ENCODE peak calls at places on chromosome 21, in nine cellular contexts. R is astrocyte of the spinal cord, F is A549, O is Caco-2, C is fibroblast of pulmonary artery, Y is Peyer's patch, X is HCT116, N is HL-60, Z is MM.1S. E is an unnamed sample.

GRCh38 chr21:18716578-18717138 is 313.1 kb upstream of the TMPRSS15 start:
- DNase-seq in R (peak; percentile 7), F (no peak), O (no peak), C (no peak), Y (no peak), X (no peak), N (no peak), Z (peak; percentile 24), E (no peak)

GRCh38 chr21:14737922-14738321 is 191.8 kb upstream of the SAMSN1 start:
- DNase-seq in R (peak; percentile 59), F (peak; percentile 63), O (peak; percentile 58), C (peak; percentile 68), Y (no peak), X (peak; percentile 37), N (peak; percentile 35), Z (peak; percentile 74), E (peak; percentile 49)

GRCh38 chr21:25456672-25457071 is 150.6 kb downstream of the MRPL39 start:
- DNase-seq in R (peak; percentile 84), F (no peak), O (no peak), C (peak; percentile 5), Y (no peak), X (no peak), N (no peak), Z (no peak), E (no peak)

GRCh38 chr21:33976082-33976979 is 60.7 kb upstream of the ATP5PO start:
- DNase-seq in R (peak; percentile 93), F (peak; percentile 67), O (no peak), C (peak; percentile 87), Y (no peak), X (no peak), N (peak; percentile 89), Z (no peak), E (peak; percentile 25)

GRCh38 chr21:17461014-17461413 is 51.8 kb upstream of the CXADR start:
- DNase-seq in R (peak; percentile 81), F (peak; percentile 26), O (no peak), C (peak; percentile 90), Y (no peak), X (no peak), N (no peak), Z (no peak), E (no peak)

GRCh38 chr21:43364851-43365424 is 62.0 kb downstream of the SIK1 start:
- DNase-seq in R (no peak), F (no peak), O (no peak), C (no peak), Y (no peak), X (no peak), N (no peak), Z (no peak), E (no peak)

GRCh38 chr21:18334066-18334465 is 69.5 kb downstream of the TMPRSS15 start:
- DNase-seq in R (no peak), F (no peak), O (no peak), C (no peak), Y (no peak), X (no peak), N (no peak), Z (no peak), E (no peak)

GRCh38 chr21:35053356-35054096 is 4.4 kb upstream of the RUNX1 start:
- DNase-seq in R (no peak), F (no peak), O (no peak), C (peak; percentile 8), Y (no peak), X (no peak), N (no peak), Z (no peak), E (no peak)

GRCh38 chr21:34827445-34828235 is 158.8 kb downstream of the CLIC6 start:
- DNase-seq in R (no peak), F (no peak), O (no peak), C (no peak), Y (no peak), X (no peak), N (no peak), Z (no peak), E (no peak)

GRCh38 chr21:41875086-41875485 is 4.1 kb downstream of the PRDM15 start:
- DNase-seq in R (no peak), F (no peak), O (no peak), C (no peak), Y (no peak), X (no peak), N (no peak), Z (no peak), E (no peak)

GRCh38 chr21:27277122-27277521 is 310.2 kb upstream of the ADAMTS5 start:
- DNase-seq in R (no peak), F (no peak), O (no peak), C (peak; percentile 26), Y (no peak), X (no peak), N (no peak), Z (no peak), E (no peak)

GRCh38 chr21:39924577-39925308 is 57.5 kb downstream of the PCP4 start:
- DNase-seq in R (no peak), F (no peak), O (no peak), C (no peak), Y (no peak), X (no peak), N (no peak), Z (peak; percentile 45), E (no peak)

GRCh38 chr21:42533306-42533962 is 19.8 kb downstream of the SLC37A1 start:
- DNase-seq in R (no peak), F (no peak), O (no peak), C (no peak), Y (no peak), X (no peak), N (no peak), Z (no peak), E (no peak)

DNA sequence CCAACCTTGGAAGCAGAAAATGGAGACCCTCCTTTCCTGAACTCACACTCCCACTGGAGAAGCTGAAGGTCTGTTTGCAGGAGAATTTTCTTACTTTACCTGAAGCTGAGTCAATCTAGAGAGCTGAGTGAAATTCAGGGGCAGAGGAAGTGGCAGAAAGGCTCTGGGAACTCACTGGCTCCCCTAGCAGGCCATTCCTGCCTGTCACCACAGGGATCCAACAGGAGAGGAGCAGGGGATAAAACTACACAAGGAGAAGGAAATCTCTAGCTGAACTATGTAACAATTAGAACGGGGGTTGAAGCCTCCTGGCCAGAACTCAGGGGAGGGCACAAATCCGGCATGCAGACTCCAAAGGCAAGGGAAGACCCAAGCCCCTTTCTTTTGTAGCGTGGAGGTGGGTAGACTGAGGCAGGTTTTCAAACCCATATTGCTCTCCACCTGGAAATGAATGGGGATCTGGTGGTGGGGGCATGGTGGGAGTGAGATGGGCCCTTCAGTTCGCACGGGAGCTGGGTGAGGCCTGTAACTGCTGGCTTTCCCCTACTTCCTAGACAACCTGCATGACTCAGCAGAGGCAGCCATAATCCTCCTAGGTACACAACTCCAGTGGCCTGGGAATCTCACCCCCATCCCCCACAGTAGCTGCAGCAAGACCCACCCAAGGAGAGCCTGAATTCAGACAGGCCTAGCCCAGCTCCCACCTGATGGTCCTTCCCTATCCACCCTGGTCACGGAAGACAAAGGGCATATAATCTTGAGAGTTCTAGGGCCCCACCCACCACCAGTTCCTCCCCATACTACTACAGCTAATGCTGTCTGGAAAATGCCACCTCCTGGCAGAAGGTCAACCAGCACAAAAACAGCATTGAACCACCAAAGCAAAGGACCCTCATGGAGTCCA is 158.1 kb downstream of the LTN1 start:
- DNase-seq in R (no peak), F (no peak), O (no peak), C (no peak), Y (no peak), X (no peak), N (no peak), Z (no peak), E (no peak)
- TF ChIP-seq CTCF in R (no peak), F (no peak), O (no peak), C (no peak), Y (no peak), X (no peak), N (no peak), Z (no peak), E (no peak)

DNA sequence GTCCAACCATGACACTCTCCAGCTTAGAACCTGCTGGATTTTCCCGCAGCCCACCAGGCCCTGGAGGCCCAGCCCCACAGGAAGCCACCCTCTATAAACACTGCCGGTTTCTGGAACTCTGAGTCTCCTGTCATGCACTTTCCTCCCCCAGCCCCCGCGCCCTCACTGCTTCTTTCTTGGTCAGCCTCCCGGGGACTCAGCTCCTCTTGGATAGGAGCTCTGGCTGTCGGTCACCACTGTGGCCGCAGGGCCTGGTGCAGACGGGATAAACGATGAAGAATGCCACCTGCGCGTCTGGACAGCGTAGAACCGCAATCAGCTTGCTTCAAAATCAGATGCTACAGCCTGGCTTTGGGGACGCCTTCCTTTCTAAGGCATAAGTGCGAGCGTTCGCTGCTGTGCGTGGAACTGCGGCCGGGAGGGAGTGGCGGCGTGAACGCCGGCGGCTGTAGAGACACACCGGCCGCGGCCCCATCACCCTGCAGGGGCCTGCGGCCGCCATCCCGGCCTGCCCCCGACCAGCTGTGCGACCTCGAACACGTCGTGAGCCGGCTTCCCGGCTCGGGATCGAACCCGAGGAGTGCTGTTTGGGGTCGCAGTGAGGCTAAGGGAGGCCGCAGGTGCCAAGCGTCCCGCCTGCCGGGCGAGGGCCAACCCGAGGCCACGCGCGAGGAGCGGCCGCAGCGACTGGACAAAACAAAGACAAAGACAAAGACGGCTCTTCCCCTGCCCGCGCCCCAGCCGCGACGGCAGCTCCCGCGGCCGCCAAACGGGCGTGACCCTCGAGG is 728 bp downstream of the PTTG1IP start:
- DNase-seq in R (peak; percentile 35), F (no peak), O (peak; percentile 44), C (peak; percentile 35), Y (peak; percentile 70), X (no peak), N (peak; percentile 35), Z (peak; percentile 46), E (peak; percentile 31)
- TF ChIP-seq CTCF in R (no peak), F (no peak), O (no peak), C (no peak), Y (no peak), X (no peak), N (no peak), Z (no peak), E (no peak)

DNA sequence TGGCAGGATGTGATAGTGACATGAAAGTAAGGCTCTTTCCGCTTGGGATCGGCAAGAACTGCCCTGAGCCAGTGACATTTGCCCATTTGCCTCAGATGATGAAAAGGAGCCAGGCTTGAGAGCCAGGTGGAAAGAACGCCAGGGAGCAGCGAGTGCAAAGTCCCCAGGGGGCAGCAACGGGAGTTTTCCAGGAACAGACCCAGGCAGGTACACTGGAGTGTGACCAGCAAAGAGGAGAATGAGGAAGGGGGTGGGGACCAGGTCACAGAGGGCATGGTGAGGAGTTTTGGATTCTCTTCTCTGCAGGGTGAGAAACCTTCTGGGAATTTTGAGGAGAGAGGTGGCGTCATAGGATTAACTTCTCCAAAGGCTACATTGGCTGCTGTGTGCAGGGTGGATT is 10.8 kb upstream of the ETS2 start:
- DNase-seq in R (no peak), F (no peak), O (no peak), C (no peak), Y (peak; percentile 87), X (no peak), N (no peak), Z (no peak), E (no peak)
- TF ChIP-seq CTCF in R (no peak), F (no peak), O (no peak), C (no peak), Y (no peak), X (no peak), N (no peak), Z (no peak), E (no peak)

DNA sequence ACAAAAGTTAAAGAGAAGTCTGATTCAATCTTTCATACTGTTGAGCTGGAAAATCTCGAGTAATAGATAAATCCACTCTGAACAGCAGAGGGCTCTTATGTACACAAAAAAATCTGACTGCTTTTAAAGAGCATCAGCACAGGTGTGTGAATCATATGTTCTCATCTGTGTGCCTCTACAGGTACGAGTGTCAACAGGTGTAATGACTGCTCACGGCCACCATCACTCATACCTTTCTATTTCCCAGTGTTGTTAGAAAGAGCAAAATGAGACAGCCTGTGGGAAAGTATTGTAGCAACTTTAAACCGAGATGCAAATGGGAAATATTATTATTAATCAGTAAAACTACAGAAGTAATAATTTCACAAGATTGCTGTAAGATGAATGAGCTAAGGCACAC is 49.0 kb upstream of the SCAF4 start:
- DNase-seq in R (no peak), F (peak; percentile 10), O (peak; percentile 40), C (no peak), Y (no peak), X (peak; percentile 47), N (no peak), Z (peak; percentile 68), E (no peak)
- TF ChIP-seq CTCF in R (no peak), F (peak; percentile 27), O (peak; percentile 51), C (no peak), Y (no peak), X (peak; percentile 26), N (no peak), Z (peak; percentile 50), E (no peak)